ENCODE peak calls at places on chromosomes 7 and 10, in eight cellular contexts. Q, A, H, X, O, L, K and U are unnamed samples.

GRCh38 chr10:88152720-88153119 is 289.3 kb downstream of the PTEN start:
- DNase-seq in Q (peak), X (no peak), L (no peak), O (no peak), H (peak), A (peak), K (peak), U (no peak)

GRCh38 chr10:70430489-70431445 is 10.7 kb downstream of the NODAL start:
- DNase-seq in O (no peak), X (no peak), L (no peak), Q (no peak), A (no peak), K (no peak), H (no peak), U (no peak)

GRCh38 chr10:24944512-24945255 is 7.7 kb downstream of the PRTFDC1 start:
- DNase-seq in X (no peak), H (no peak), Q (peak), O (no peak), L (no peak), K (peak), A (peak), U (no peak)

GRCh38 chr7:149598721-149599308 is 101.2 kb upstream of the ZNF746 start:
- DNase-seq in L (no peak), K (peak), Q (peak), X (no peak), A (peak), O (no peak), H (peak), U (no peak)

GRCh38 chr10:79939969-79940368 is 8.9 kb downstream of the SFTPD start:
- DNase-seq in L (no peak), K (no peak), A (no peak), X (no peak), Q (no peak), O (no peak), H (no peak), U (no peak)

GRCh38 chr10:130200156-130201042 is 64.2 kb downstream of the GLRX3 start:
- DNase-seq in K (no peak), O (no peak), L (no peak), Q (no peak), A (no peak), X (no peak), H (no peak), U (no peak)

GRCh38 chr7:155809947-155810606 is 2.2 kb downstream of the SHH start:
- DNase-seq in O (no peak), H (no peak), X (no peak), K (no peak), L (no peak), A (no peak), Q (no peak), U (no peak)

GRCh38 chr7:129401968-129402860 is 32.0 kb upstream of the STRIP2 start:
- DNase-seq in H (peak), K (peak), L (no peak), Q (no peak), A (peak), O (no peak), X (no peak), U (no peak)

GRCh38 chr10:14184841-14185500 is 145.8 kb downstream of the FRMD4A start:
- DNase-seq in X (no peak), H (peak), Q (no peak), L (no peak), O (peak), K (peak), A (no peak), U (peak)

GRCh38 chr7:569996-570800 is 50.6 kb upstream of the PDGFA start:
- DNase-seq in L (no peak), K (no peak), Q (no peak), X (no peak), A (no peak), O (no peak), H (no peak), U (no peak)

GRCh38 chr7:23114854-23115253 is 9.3 kb downstream of the KLHL7 start:
- DNase-seq in A (no peak), Q (peak), H (no peak), O (no peak), X (no peak), K (peak), L (no peak), U (no peak)

GRCh38 chr10:18653112-18653511 is 1.7 kb upstream of the NSUN6 start:
- DNase-seq in L (no peak), H (no peak), Q (no peak), A (no peak), O (no peak), X (no peak), K (no peak), U (no peak)

GRCh38 chr10:115979576-115979975 is 293.4 kb downstream of the GFRA1 start:
- DNase-seq in K (no peak), L (no peak), H (no peak), Q (no peak), X (no peak), O (no peak), A (no peak), U (no peak)

GRCh38 chr10:71831646-71832552 is 19.2 kb downstream of the PSAP start:
- DNase-seq in L (no peak), H (no peak), X (no peak), K (peak), Q (no peak), O (no peak), A (peak), U (no peak)

GRCh38 chr10:1166101-1166827 is 110.1 kb downstream of the WDR37 start:
- DNase-seq in A (no peak), H (no peak), K (no peak), Q (no peak), O (no peak), L (no peak), X (no peak), U (no peak)

GRCh38 chr7:75534727-75535307 is 42.7 kb downstream of the SPDYE5 start:
- DNase-seq in K (peak), A (peak), O (no peak), Q (peak), L (no peak), X (no peak), H (peak), U (no peak)

GRCh38 chr7:6556196-6556595 is 4.9 kb upstream of the GRID2IP start:
- DNase-seq in K (no peak), A (no peak), O (no peak), H (no peak), L (no peak), X (no peak), Q (no peak), U (no peak)

GRCh38 chr10:75664968-75665367 is 233.5 kb downstream of the LRMDA start:
- DNase-seq in A (no peak), Q (no peak), H (no peak), L (no peak), O (no peak), K (no peak), X (no peak), U (no peak)

GRCh38 chr7:39910108-39910869 is 39.8 kb upstream of the CDK13 start:
- DNase-seq in H (peak), K (no peak), X (no peak), A (no peak), L (no peak), Q (no peak), O (no peak), U (no peak)

GRCh38 chr10:119235381-119235780 is 28.0 kb downstream of the GRK5 start:
- DNase-seq in Q (no peak), X (no peak), K (peak), O (no peak), L (no peak), H (no peak), A (no peak), U (no peak)

GRCh38 chr7:115952832-115953231 is 77.7 kb downstream of the TFEC start:
- DNase-seq in X (no peak), O (no peak), H (no peak), L (no peak), A (no peak), K (no peak), Q (no peak), U (no peak)

GRCh38 chr7:2282185-2282751 is 32.0 kb downstream of the SNX8 start:
- DNase-seq in H (no peak), K (no peak), X (no peak), O (no peak), Q (peak), L (no peak), A (no peak), U (no peak)

GRCh38 chr7:25187932-25188331 is 40.4 kb downstream of the NPVF start:
- DNase-seq in A (no peak), L (no peak), X (no peak), H (no peak), K (no peak), Q (no peak), O (no peak), U (no peak)

GRCh38 chr7:156368053-156368452 is 272.5 kb upstream of the RNF32 start:
- DNase-seq in Q (no peak), A (no peak), K (no peak), L (no peak), O (no peak), H (no peak), X (no peak), U (no peak)